ENCODE peak calls at places on chromosomes 13 and 19, in six cellular contexts. S is gastrocnemius medialis, O is transverse colon, N is pancreas, K is heart left ventricle, T is cardiac muscle cell. A is an unnamed sample.

GRCh38 chr19:47369923-47370625 is 21.0 kb downstream of the DHX34 start:
- DNase-seq in O (no peak), K (no peak), T (peak; percentile 70), N (no peak), S (no peak), A (no peak)

GRCh38 chr19:47778954-47779351 is 450 bp downstream of the SELENOW start:
- DNase-seq in T (peak; percentile 22), S (peak; percentile 35), O (peak; percentile 45), N (no peak), K (no peak), A (peak; percentile 47)

GRCh38 chr19:39946532-39946931 is 12.1 kb upstream of the FCGBP start:
- DNase-seq in O (no peak), N (no peak), S (no peak), K (no peak), T (peak; percentile 48), A (no peak)

GRCh38 chr13:32961724-32962123 is 54.5 kb upstream of the KL start:
- DNase-seq in K (no peak), T (no peak), S (no peak), N (no peak), O (no peak), A (no peak)

GRCh38 chr13:24181991-24182702 is 21.6 kb downstream of the SPATA13 start:
- DNase-seq in O (no peak), S (no peak), N (no peak), T (no peak), K (no peak), A (no peak)

GRCh38 chr13:109744512-109745051 is 41.8 kb downstream of the IRS2 start:
- DNase-seq in O (peak; percentile 23), N (no peak), T (peak; percentile 96), S (no peak), K (no peak), A (peak; percentile 59)

GRCh38 chr13:100644328-100644727 is 30.3 kb downstream of the TMTC4 start:
- DNase-seq in K (no peak), N (no peak), O (no peak), T (peak; percentile 6), S (no peak), A (no peak)

GRCh38 chr19:41308450-41309224 is 1.3 kb upstream of the CCDC97 start:
- DNase-seq in T (peak; percentile 94), N (peak; percentile 94), O (peak; percentile 97), S (peak; percentile 77), K (peak; percentile 95), A (peak; percentile 95)

GRCh38 chr19:39411006-39411831 is 1.2 kb upstream of the PLEKHG2 start:
- DNase-seq in T (peak; percentile 69), O (peak; percentile 86), N (peak; percentile 71), S (peak; percentile 37), K (peak; percentile 62), A (no peak)

GRCh38 chr19:36060430-36060829 is 5.7 kb downstream of the WDR62 start:
- DNase-seq in N (no peak), S (no peak), T (peak; percentile 80), K (peak; percentile 70), O (peak; percentile 24), A (peak; percentile 16)

GRCh38 chr13:76723551-76724232 is 162.5 kb downstream of the KCTD12 start:
- DNase-seq in O (peak; percentile 11), T (peak; percentile 82), S (no peak), K (peak; percentile 60), N (no peak), A (peak; percentile 12)

GRCh38 chr13:20826810-20827560 is 53.2 kb upstream of the EEF1AKMT1 start:
- DNase-seq in N (no peak), K (no peak), O (no peak), S (no peak), T (no peak), A (no peak)

GRCh38 chr19:6997679-6998445 is 23.4 kb downstream of the MBD3L2B start:
- DNase-seq in K (no peak), S (no peak), T (peak; percentile 57), N (no peak), O (no peak), A (no peak)

GRCh38 chr13:106533940-106534843 is 1.3 kb downstream of the EFNB2 start:
- DNase-seq in K (peak; percentile 69), S (peak; percentile 5), T (peak; percentile 74), N (peak; percentile 47), O (peak; percentile 63), A (peak; percentile 21)

GRCh38 chr19:5680083-5680436 is 256 bp downstream of the MICOS13 start:
- DNase-seq in N (no peak), O (peak; percentile 50), S (no peak), T (no peak), K (no peak), A (peak; percentile 58)

GRCh38 chr19:5973867-5974635 is 3.9 kb downstream of the RANBP3 start:
- DNase-seq in S (no peak), T (no peak), N (no peak), O (no peak), K (peak; percentile 15), A (no peak)

GRCh38 chr13:109787135-109787954 is 962 bp upstream of the IRS2 start:
- DNase-seq in K (no peak), N (peak; percentile 61), O (peak; percentile 36), S (no peak), T (peak; percentile 56), A (peak; percentile 28)

GRCh38 chr13:110815471-110816204 is 99.2 kb downstream of the ANKRD10 start:
- DNase-seq in T (no peak), K (no peak), O (no peak), N (no peak), S (no peak), A (no peak)

DNA sequence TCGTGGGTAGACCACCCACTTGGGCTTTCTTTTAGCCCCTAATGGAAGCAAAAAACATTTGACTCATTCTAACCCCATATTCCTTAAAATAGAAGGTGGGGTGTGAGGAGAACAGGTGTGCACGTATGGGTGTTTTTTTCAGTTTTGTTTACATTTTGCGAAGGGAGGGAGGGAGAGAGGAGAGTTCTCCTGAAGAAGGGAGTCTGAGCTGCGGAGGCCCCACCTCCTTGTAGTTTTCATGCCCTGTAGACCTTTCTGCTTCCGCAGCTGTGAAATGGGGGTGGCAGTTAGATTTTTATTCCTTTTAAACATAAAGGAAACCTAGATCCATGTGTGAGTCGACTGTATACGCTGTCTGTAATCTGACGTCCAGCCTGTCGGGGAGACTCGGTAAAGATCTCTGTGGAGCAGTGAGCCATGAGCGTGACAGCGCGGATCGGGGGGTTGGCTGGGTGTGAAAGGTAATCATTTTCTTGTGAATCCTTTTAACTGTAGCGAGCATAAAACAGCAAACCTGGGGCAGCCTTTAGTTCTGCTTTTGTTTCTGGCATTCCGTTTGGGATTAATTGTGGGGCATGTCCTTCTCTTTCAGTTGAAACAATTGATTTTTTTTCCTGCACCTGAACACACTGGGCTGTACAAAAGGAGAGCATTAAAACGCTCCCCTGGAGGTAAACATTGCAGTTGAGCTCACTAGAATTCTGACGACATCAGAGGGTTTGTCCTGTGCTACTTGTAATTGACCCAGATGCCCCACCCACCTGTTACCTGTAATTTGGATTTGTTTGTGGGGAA is 2.3 kb downstream of the UPF1 start:
- DNase-seq in T (no peak), N (no peak), K (peak; percentile 13), S (no peak), O (peak; percentile 50), A (no peak)
- H3K4me1 ChIP-seq in T (peaks cover 19% of the 10 kb centered on the region), N (peaks cover 6% of the 10 kb centered on the region), K (peaks cover 22% of the 10 kb centered on the region), S (peaks cover 54% of the 10 kb centered on the region), O (peaks cover 64% of the 10 kb centered on the region), A (peaks cover 71% of the 10 kb centered on the region)

GRCh38 chr13:61294467-61295186 is 121.0 kb downstream of the PCDH20 start:
- DNase-seq in N (no peak), K (no peak), T (no peak), O (no peak), S (no peak), A (no peak)
- TF ChIP-seq CTCF in N (no peak), K (no peak), T (no peak), O (no peak), S (no peak), A (no peak)

GRCh38 chr19:4647676-4648644 is 8.6 kb downstream of the TNFAIP8L1 start:
- DNase-seq in N (no peak), T (peak; percentile 70), O (no peak), K (peak; percentile 85), S (peak; percentile 38), A (peak; percentile 74)

GRCh38 chr19:4652075-4652474 is 12.8 kb downstream of the TNFAIP8L1 start:
- DNase-seq in N (no peak), K (no peak), O (no peak), T (no peak), S (no peak), A (no peak)

GRCh38 chr19:4645718-4646117 is 6.4 kb downstream of the TNFAIP8L1 start:
- DNase-seq in S (no peak), T (no peak), K (no peak), O (no peak), N (no peak), A (no peak)

GRCh38 chr19:4650159-4650558 is 10.8 kb downstream of the TNFAIP8L1 start:
- DNase-seq in S (no peak), N (no peak), O (no peak), K (no peak), T (no peak), A (no peak)

DNA sequence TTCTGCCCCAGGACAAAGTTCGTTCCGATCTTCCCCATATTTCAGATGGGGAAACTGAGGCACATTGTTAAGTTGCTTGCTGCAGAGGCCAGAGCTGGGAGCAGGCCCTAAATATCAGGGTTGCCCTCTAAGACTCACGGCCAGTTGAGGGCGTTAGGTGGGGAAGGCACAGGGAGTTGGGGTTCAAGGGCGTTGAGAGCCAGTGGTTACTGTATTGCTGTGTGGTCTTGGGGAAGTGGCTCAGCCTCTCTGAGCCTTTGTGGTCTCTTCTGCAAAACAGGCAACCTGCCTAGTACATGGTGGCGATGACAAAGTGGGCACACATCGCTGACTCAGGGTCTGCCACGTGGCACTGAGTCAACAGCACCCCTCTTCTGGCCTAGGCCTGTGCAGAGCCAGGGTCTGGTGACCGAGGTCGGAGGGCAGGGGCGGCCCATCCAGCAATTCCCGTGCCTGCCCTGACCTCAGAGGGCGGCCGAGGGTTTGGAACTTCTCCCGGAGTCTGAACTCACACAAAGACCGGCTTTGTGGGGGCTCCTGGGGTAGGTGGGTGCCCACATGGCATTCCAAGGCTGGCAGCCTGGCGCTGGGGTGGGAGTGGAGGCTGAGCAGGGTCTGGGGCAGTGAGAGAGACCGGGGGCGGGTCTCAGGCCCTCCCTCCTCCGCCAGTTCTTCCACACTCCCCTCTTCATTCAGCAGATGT is 10.2 kb downstream of the TNFAIP8L1 start:
- DNase-seq in O (no peak), T (no peak), S (no peak), N (no peak), K (no peak), A (no peak)
- H3K27ac ChIP-seq in O (peak overlapping the region; percentile 81), T (no peak overlapping the region), S (peak overlapping the region; percentile 69), N (no peak overlapping the region), K (peak overlapping the region; percentile 73), A (peak overlapping the region; percentile 82)

GRCh38 chr19:33032218-33032781 is 32.4 kb downstream of the RHPN2 start:
- DNase-seq in S (no peak), T (no peak), O (peak; percentile 70), N (no peak), K (no peak), A (no peak)
- H3K4me1 ChIP-seq in S (no peaks in the 10 kb centered on the region), T (no peaks in the 10 kb centered on the region), O (peaks cover 23% of the 10 kb centered on the region), N (no peaks in the 10 kb centered on the region), K (no peaks in the 10 kb centered on the region), A (no peaks in the 10 kb centered on the region)

GRCh38 chr19:1106841-1107654 is 3.3 kb downstream of the GPX4 start:
- DNase-seq in T (peak; percentile 72), N (peak; percentile 52), O (peak; percentile 32), K (no peak), S (no peak), A (no peak)
- TF ChIP-seq CTCF in T (peak; percentile 12), N (no peak), O (peak; percentile 19), K (no peak), S (no peak), A (no peak)

GRCh38 chr19:43725468-43725867 is 9.6 kb downstream of the IRGC start:
- DNase-seq in O (no peak), N (no peak), S (no peak), K (no peak), T (peak; percentile 18), A (peak; percentile 18)
- H3K27ac ChIP-seq in O (no peak overlapping the region), N (no peak overlapping the region), S (no peak overlapping the region), K (peak overlapping the region; percentile 61), T (no peak overlapping the region), A (peak overlapping the region; percentile 55)

A was measured in heart right ventricle.